ENCODE peak calls at places on chromosome 17, in seven cellular contexts. D is IMR-90, J is mesendoderm, C is H9, R is mesenchymal stem cell, A is neuronal stem cell, O is trophoblast cell. X is an unnamed sample.

GRCh38 chr17:60006160-60006559 is 41.6 kb upstream of the RNFT1 start:
- DNase-seq in A (no peak), J (no peak), R (no peak), C (peak), D (no peak), O (no peak), X (no peak)

GRCh38 chr17:58344047-58344790 is 7.8 kb downstream of the SUPT4H1 start:
- DNase-seq in O (no peak), A (no peak), R (no peak), D (no peak), J (no peak), C (no peak), X (no peak)

GRCh38 chr17:2179615-2180295 is 123.8 kb downstream of the SMG6 start:
- DNase-seq in J (no peak), C (no peak), R (peak), A (no peak), D (peak), O (no peak), X (no peak)

GRCh38 chr17:48592592-48592991 is 987 bp downstream of the HOXB5 start:
- DNase-seq in A (no peak), J (no peak), R (no peak), C (no peak), D (peak), O (no peak), X (no peak)

GRCh38 chr17:50800196-50800700 is 32.9 kb upstream of the ANKRD40CL start:
- DNase-seq in D (no peak), J (no peak), C (no peak), O (no peak), R (no peak), A (no peak), X (no peak)

GRCh38 chr17:18947866-18948265 is 4.1 kb upstream of the SLC5A10 start:
- DNase-seq in J (no peak), O (no peak), C (no peak), A (no peak), R (no peak), D (no peak), X (no peak)

GRCh38 chr17:42783062-42783777 is 2.8 kb downstream of the WNK4 start:
- DNase-seq in C (no peak), R (peak), O (peak), A (no peak), J (peak), D (peak), X (no peak)

GRCh38 chr17:74773871-74774286 is 2.3 kb downstream of the NAT9 start:
- DNase-seq in C (no peak), D (peak), A (no peak), J (no peak), R (peak), O (no peak), X (no peak)

GRCh38 chr17:50177983-50178834 is 12.4 kb downstream of the SGCA start:
- DNase-seq in R (peak), A (no peak), C (peak), D (peak), O (peak), J (peak), X (peak)

GRCh38 chr17:10019941-10020403 is 114.9 kb upstream of the RCVRN start:
- DNase-seq in J (no peak), O (no peak), R (peak), A (no peak), D (no peak), C (no peak), X (no peak)

GRCh38 chr17:33944412-33944811 is 310.7 kb upstream of the CCL2 start:
- DNase-seq in D (no peak), C (no peak), A (no peak), O (no peak), R (no peak), J (no peak), X (no peak)

GRCh38 chr17:38628441-38628840 is 22.7 kb upstream of the SRCIN1 start:
- DNase-seq in R (peak), D (peak), O (no peak), J (peak), A (no peak), C (peak), X (no peak)

GRCh38 chr17:67138392-67138791 is 94.0 kb downstream of the CACNG1 start:
- DNase-seq in R (no peak), O (no peak), J (no peak), C (no peak), A (no peak), D (no peak), X (no peak)

GRCh38 chr17:17171991-17172939 is 33.9 kb downstream of the PLD6 start:
- DNase-seq in A (no peak), C (peak), D (no peak), J (peak), O (no peak), R (no peak), X (no peak)

GRCh38 chr17:41792835-41793748 is 6.6 kb upstream of the JUP start:
- DNase-seq in O (peak), R (peak), A (no peak), C (peak), J (peak), D (peak), X (no peak)

GRCh38 chr17:66355510-66355909 is 53.1 kb downstream of the PRKCA start:
- DNase-seq in D (peak), R (no peak), J (no peak), A (no peak), C (no peak), O (no peak), X (no peak)

GRCh38 chr17:50363217-50364060 is 9.5 kb downstream of the MRPL27 start:
- DNase-seq in D (peak), J (peak), C (peak), A (peak), R (peak), O (no peak), X (peak)

GRCh38 chr17:8985054-8985701 is 19.7 kb upstream of the PIK3R5 start:
- DNase-seq in O (no peak), D (no peak), A (no peak), C (no peak), R (no peak), J (no peak), X (no peak)

GRCh38 chr17:46785696-46786095 is 32.8 kb downstream of the WNT3 start:
- DNase-seq in A (no peak), J (peak), R (no peak), D (no peak), O (peak), C (peak), X (no peak)

GRCh38 chr17:45221081-45221996 is at the start of gene FMNL1:
- DNase-seq in O (no peak), A (no peak), D (no peak), C (no peak), R (no peak), J (no peak), X (peak)

GRCh38 chr17:39674702-39675389 is 6.6 kb downstream of the PNMT start:
- DNase-seq in C (peak), J (no peak), O (no peak), R (no peak), A (no peak), D (no peak), X (no peak)

GRCh38 chr17:30600062-30600829 is 123.0 kb downstream of the GOSR1 start:
- DNase-seq in C (peak), O (peak), R (peak), A (peak), D (peak), J (peak), X (peak)

GRCh38 chr17:78610951-78611511 is 33.8 kb upstream of the DNAH17 start:
- DNase-seq in A (no peak), C (no peak), R (no peak), D (no peak), J (no peak), O (no peak), X (no peak)
- H2BK120ac ChIP-seq in A (no peak), C (no peak), R (peak), D (no peak), J (no peak), O (peak), X (no peak)

DNA sequence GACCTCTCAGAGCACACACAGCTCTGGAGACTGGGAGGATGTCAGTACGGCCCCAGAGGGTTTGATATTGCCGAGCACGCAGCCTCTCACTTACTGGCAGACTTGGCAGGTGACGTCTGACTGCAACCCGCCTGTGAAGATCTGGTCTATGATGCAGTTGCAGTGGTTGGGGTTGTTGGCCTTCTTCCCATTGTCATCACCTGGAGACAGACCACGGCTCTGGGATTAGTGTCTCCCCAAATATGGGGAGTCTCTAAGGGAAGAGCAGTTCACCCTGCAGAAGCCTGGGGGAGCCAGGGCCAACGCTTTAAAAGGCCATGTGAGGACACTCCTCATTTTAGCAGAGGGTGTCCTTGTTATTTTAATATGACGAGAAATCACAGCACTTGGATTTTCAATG is 30.1 kb downstream of the USP22 start:
- DNase-seq in J (no peak), R (no peak), C (no peak), A (no peak), O (no peak), D (no peak), X (no peak)
- H3K4ac ChIP-seq in J (no peak), R (no peak), C (no peak), A (no peak), O (no peak), D (no peak), X (no peak)

DNA sequence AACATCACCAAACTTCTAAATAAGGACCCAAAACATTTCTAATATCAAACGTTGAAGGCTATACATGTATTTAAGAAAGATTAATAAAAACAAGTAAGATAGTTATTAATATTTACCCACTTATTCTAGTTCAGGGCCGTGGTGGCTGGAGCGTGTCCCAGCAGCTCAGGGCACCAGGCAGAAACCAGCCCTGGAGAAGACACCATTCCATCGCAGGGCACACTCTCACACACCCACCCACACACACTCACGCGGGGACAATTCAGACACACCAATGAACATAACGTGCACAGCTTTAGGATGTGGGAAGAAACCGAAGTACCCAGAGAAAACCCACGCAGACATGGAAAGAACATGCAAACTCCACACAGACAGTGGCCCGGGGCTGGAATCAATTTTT is 13.5 kb downstream of the C17orf67 start:
- DNase-seq in J (no peak), C (no peak), D (no peak), O (no peak), A (no peak), R (no peak), X (no peak)
- H2BK120ac ChIP-seq in J (no peak), C (no peak), D (no peak), O (no peak), A (no peak), R (no peak), X (no peak)

GRCh38 chr17:80822021-80822699 is 169.5 kb upstream of the CHMP6 start:
- DNase-seq in A (no peak), D (no peak), O (no peak), R (no peak), C (peak), J (no peak), X (no peak)

GRCh38 chr17:80821546-80821945 is 170.1 kb upstream of the CHMP6 start:
- DNase-seq in D (no peak), J (no peak), R (no peak), O (no peak), A (no peak), C (no peak), X (no peak)

GRCh38 chr17:80824549-80825470 is 166.8 kb upstream of the CHMP6 start:
- DNase-seq in R (no peak), D (no peak), O (no peak), A (no peak), J (no peak), C (no peak), X (no peak)

GRCh38 chr17:80820331-80820730 is 171.3 kb upstream of the CHMP6 start:
- DNase-seq in R (no peak), C (no peak), J (no peak), A (no peak), O (no peak), D (no peak), X (no peak)

DNA sequence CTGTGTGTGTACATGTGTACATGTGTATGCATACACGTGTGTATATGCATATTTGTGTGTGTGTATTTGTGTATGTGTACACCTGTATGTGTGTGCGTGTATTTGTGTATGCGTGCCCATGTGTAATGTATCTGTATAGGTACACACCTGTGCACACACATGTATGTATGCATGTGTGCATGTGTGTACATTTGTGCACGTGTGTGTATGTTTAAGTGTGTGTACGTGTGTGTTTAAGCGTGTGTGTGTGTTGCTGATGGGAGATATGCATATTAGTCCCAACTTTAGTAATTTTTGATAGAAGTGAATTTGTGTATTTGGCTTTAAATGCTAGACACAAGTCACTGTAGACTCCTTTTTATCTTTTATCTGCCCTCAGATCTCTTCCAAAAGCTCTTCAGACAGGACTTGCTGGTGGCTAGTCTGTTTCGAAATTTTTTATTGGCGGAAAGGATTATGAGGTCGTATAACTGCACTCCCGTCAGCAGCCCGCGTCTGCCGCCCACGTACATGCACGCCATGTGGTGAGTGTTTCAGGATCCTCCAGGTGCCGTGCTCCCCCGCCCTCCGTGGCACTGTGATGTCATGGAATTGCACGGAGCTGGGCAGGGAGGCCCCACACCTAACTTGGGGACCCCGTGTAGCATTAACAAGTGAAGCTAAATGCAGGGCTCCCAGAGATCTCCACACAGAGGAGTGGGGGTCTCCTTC is 168.8 kb upstream of the CHMP6 start:
- DNase-seq in A (no peak), O (peak), J (no peak), C (no peak), D (no peak), R (peak), X (no peak)
- H3K4ac ChIP-seq in A (no peak), O (no peak), J (no peak), C (no peak), D (no peak), R (no peak), X (no peak)

X was measured in H1.